ENCODE peak calls at places on chromosomes 3 and 15, in four cellular contexts. One of them, this sample, is unnamed.

GRCh38 chr3:49779378-49780079 is 6.8 kb downstream of the IP6K1 start:
- DNase-seq in IMR-90: no peak
- DNase-seq in HEK293T: no peak
- DNase-seq in choroid plexus epithelial cell: no peak
- DNase-seq in this sample: no peak

GRCh38 chr3:12046406-12046805 is 42.2 kb downstream of the SYN2 start:
- DNase-seq in IMR-90: no peak
- DNase-seq in HEK293T: peak
- DNase-seq in choroid plexus epithelial cell: peak
- DNase-seq in this sample: no peak

GRCh38 chr3:79081285-79081684 is 686.5 kb downstream of the ROBO1 start:
- DNase-seq in IMR-90: no peak
- DNase-seq in HEK293T: no peak
- DNase-seq in choroid plexus epithelial cell: no peak
- DNase-seq in this sample: no peak

GRCh38 chr3:16509721-16510619 is 3.5 kb downstream of the RFTN1 start:
- DNase-seq in IMR-90: no peak
- DNase-seq in HEK293T: no peak
- DNase-seq in choroid plexus epithelial cell: no peak
- DNase-seq in this sample: no peak

GRCh38 chr15:35107122-35107521 is 22.0 kb upstream of the NANOGP8 start:
- DNase-seq in IMR-90: peak
- DNase-seq in HEK293T: no peak
- DNase-seq in choroid plexus epithelial cell: no peak
- DNase-seq in this sample: no peak

GRCh38 chr15:70916531-70916930 is 23.9 kb downstream of the LRRC49 start:
- DNase-seq in IMR-90: no peak
- DNase-seq in HEK293T: no peak
- DNase-seq in choroid plexus epithelial cell: no peak
- DNase-seq in this sample: no peak

GRCh38 chr15:52789601-52790165 is 453 bp downstream of the ONECUT1 start:
- DNase-seq in IMR-90: peak
- DNase-seq in HEK293T: peak
- DNase-seq in choroid plexus epithelial cell: peak
- DNase-seq in this sample: no peak

GRCh38 chr15:93038064-93038705 is 50.8 kb downstream of the RGMA start:
- DNase-seq in IMR-90: no peak
- DNase-seq in HEK293T: no peak
- DNase-seq in choroid plexus epithelial cell: no peak
- DNase-seq in this sample: no peak

This sample was measured in kidney epithelial cell.